ENCODE peak calls at places on chromosomes 5 and 9, in four cellular contexts. K, W, X and H are unnamed samples.

GRCh38 chr9:114687034-114687433 is 5.0 kb upstream of the TEX48 start:
- DNase-seq in K (no peak), W (no peak), X (no peak), H (no peak)

GRCh38 chr5:177066227-177066626 is 20.5 kb upstream of the FGFR4 start:
- DNase-seq in K (no peak), W (no peak), X (no peak), H (no peak)

GRCh38 chr9:77647659-77648457 is at the start of gene GNA14:
- DNase-seq in K (no peak), W (no peak), X (no peak), H (no peak)

GRCh38 chr5:133297293-133297692 is 245.5 kb downstream of the HSPA4 start:
- DNase-seq in K (no peak), W (no peak), X (no peak), H (no peak)

GRCh38 chr9:72305102-72305546 is 59.9 kb downstream of the ZFAND5 start:
- DNase-seq in K (peak), W (peak), X (no peak), H (peak)

GRCh38 chr5:3843691-3844090 is 248.1 kb downstream of the IRX1 start:
- DNase-seq in K (no peak), W (no peak), X (no peak), H (no peak)

GRCh38 chr5:112240011-112240410 is 179.1 kb downstream of the EPB41L4A start:
- DNase-seq in K (peak), W (no peak), X (no peak), H (peak)

GRCh38 chr5:160293901-160294561 is 18.3 kb downstream of the CCNJL start:
- DNase-seq in K (no peak), W (peak), X (no peak), H (no peak)

GRCh38 chr5:41009228-41009627 is 61.9 kb downstream of the MROH2B start:
- DNase-seq in K (no peak), W (peak), X (no peak), H (no peak)

GRCh38 chr9:22169243-22169642 is 160.1 kb upstream of the CDKN2B start:
- DNase-seq in K (no peak), W (no peak), X (no peak), H (no peak)

GRCh38 chr5:37900692-37901091 is 60.9 kb upstream of the GDNF start:
- DNase-seq in K (peak), W (peak), X (no peak), H (peak)

GRCh38 chr5:156474251-156474650 is 147.3 kb downstream of the SGCD start:
- DNase-seq in K (no peak), W (no peak), X (no peak), H (no peak)

GRCh38 chr9:79684711-79685575 is 113.2 kb downstream of the TLE4 start:
- DNase-seq in K (no peak), W (no peak), X (no peak), H (no peak)

GRCh38 chr5:2750026-2750757 is 1.3 kb downstream of the IRX2 start:
- DNase-seq in K (no peak), W (no peak), X (no peak), H (no peak)

GRCh38 chr9:104069288-104069687 is 24.8 kb upstream of the SMC2 start:
- DNase-seq in K (no peak), W (no peak), X (no peak), H (no peak)

GRCh38 chr9:116464987-116465571 is 222.0 kb upstream of the TRIM32 start:
- DNase-seq in K (peak), W (no peak), X (no peak), H (no peak)

GRCh38 chr9:110078626-110079025 is 129.3 kb downstream of the C9orf152 start:
- DNase-seq in K (no peak), W (no peak), X (no peak), H (no peak)

GRCh38 chr5:87298687-87299362 is 31.1 kb downstream of the RASA1 start:
- DNase-seq in K (no peak), W (no peak), X (no peak), H (no peak)

GRCh38 chr5:172407861-172408260 is 46.5 kb downstream of the SH3PXD2B start:
- DNase-seq in K (no peak), W (no peak), X (no peak), H (no peak)

GRCh38 chr5:53089481-53089976 is 20.0 kb downstream of the MOCS2 start:
- DNase-seq in K (no peak), W (no peak), X (peak), H (no peak)

GRCh38 chr5:177509361-177509951 is at the start of gene DOK3:
- DNase-seq in K (peak), W (no peak), X (no peak), H (no peak)

GRCh38 chr5:126357585-126358342 is 65.4 kb upstream of the GRAMD2B start:
- DNase-seq in K (no peak), W (no peak), X (no peak), H (no peak)

GRCh38 chr9:6646028-6646636 is 603 bp upstream of the GLDC start:
- DNase-seq in K (no peak), W (peak), X (no peak), H (no peak)

GRCh38 chr9:85043248-85043647 is 373.7 kb downstream of the NTRK2 start:
- DNase-seq in K (no peak), W (no peak), X (no peak), H (no peak)

GRCh38 chr5:65070026-65070425 is 301.3 kb downstream of the CWC27 start:
- DNase-seq in K (no peak), W (no peak), X (no peak), H (no peak)

GRCh38 chr5:172793577-172794488 is 22.8 kb upstream of the DUSP1 start:
- DNase-seq in K (peak), W (peak), X (no peak), H (no peak)

GRCh38 chr9:132183134-132183533 is 21.3 kb downstream of the NTNG2 start:
- DNase-seq in K (no peak), W (no peak), X (no peak), H (no peak)

GRCh38 chr5:73946926-73947455 is 321.0 kb downstream of the ARHGEF28 start:
- DNase-seq in K (no peak), W (no peak), X (no peak), H (no peak)

GRCh38 chr9:99466787-99467186 is 244.7 kb downstream of the SEC61B start:
- DNase-seq in K (no peak), W (peak), X (no peak), H (no peak)

GRCh38 chr9:99464568-99464967 is 242.5 kb downstream of the SEC61B start:
- DNase-seq in K (no peak), W (no peak), X (no peak), H (no peak)

GRCh38 chr9:99466104-99466503 is 244.0 kb downstream of the SEC61B start:
- DNase-seq in K (no peak), W (no peak), X (no peak), H (no peak)

GRCh38 chr9:99463144-99463543 is 241.1 kb downstream of the SEC61B start:
- DNase-seq in K (no peak), W (no peak), X (no peak), H (no peak)

GRCh38 chr9:99465231-99465891 is 243.3 kb downstream of the SEC61B start:
- DNase-seq in K (no peak), W (no peak), X (no peak), H (no peak)
- TF ChIP-seq FOXK2 in K (no peak), W (no peak), X (no peak), H (no peak)

GRCh38 chr9:98256632-98257218 is 1.3 kb upstream of the TBC1D2 start:
- DNase-seq in K (peak), W (no peak), X (no peak), H (peak)
- TF ChIP-seq FOXK2 in K (no peak), W (no peak), X (no peak), H (no peak)

GRCh38 chr5:159163027-159163699 is 46.2 kb downstream of the RNF145 start:
- DNase-seq in K (no peak), W (no peak), X (no peak), H (no peak)
- TF ChIP-seq FOXK2 in K (no peak), W (no peak), X (no peak), H (no peak)

DNA sequence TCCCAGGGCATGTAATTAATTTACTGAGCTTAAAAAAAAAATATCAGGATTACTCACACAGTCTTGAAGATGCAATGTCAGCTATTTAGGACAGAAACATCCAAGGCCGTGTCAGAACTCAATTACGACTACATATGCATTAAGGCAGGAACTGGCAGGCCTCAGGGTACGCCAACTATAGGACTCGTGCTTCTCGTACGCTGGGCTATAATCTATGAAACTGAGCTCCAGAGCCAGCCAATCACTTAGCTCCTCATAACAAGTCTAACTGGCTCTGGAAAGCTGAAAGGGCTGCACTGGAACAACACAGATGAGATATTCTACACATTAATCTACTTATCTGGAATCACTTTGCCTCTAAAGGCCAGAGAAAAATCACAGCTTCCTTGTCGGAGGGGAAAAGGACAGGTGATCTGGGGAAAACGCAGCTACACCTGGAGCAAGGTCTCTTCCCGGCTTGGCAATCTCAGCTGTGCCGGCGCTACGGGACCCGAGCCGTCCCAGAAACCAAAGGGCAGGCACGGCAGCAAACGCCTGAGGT is 212.0 kb downstream of the DEPDC1B start:
- DNase-seq in K (no peak), W (peak), X (no peak), H (peak)
- TF ChIP-seq FOXK2 in K (no peak), W (no peak), X (no peak), H (no peak)

GRCh38 chr5:59086024-59086423 is 503.1 kb downstream of the RAB3C start:
- DNase-seq in K (no peak), W (no peak), X (no peak), H (no peak)

GRCh38 chr5:59089767-59090166 is 506.9 kb downstream of the RAB3C start:
- DNase-seq in K (no peak), W (no peak), X (no peak), H (no peak)

GRCh38 chr5:59091965-59092364 is 509.1 kb downstream of the RAB3C start:
- DNase-seq in K (no peak), W (no peak), X (no peak), H (no peak)

GRCh38 chr5:59090323-59090722 is 507.4 kb downstream of the RAB3C start:
- DNase-seq in K (no peak), W (no peak), X (no peak), H (no peak)

GRCh38 chr5:59088546-59088945 is 505.7 kb downstream of the RAB3C start:
- DNase-seq in K (no peak), W (no peak), X (no peak), H (no peak)
- TF ChIP-seq FOXK2 in K (no peak), W (no peak), X (no peak), H (no peak)

DNA sequence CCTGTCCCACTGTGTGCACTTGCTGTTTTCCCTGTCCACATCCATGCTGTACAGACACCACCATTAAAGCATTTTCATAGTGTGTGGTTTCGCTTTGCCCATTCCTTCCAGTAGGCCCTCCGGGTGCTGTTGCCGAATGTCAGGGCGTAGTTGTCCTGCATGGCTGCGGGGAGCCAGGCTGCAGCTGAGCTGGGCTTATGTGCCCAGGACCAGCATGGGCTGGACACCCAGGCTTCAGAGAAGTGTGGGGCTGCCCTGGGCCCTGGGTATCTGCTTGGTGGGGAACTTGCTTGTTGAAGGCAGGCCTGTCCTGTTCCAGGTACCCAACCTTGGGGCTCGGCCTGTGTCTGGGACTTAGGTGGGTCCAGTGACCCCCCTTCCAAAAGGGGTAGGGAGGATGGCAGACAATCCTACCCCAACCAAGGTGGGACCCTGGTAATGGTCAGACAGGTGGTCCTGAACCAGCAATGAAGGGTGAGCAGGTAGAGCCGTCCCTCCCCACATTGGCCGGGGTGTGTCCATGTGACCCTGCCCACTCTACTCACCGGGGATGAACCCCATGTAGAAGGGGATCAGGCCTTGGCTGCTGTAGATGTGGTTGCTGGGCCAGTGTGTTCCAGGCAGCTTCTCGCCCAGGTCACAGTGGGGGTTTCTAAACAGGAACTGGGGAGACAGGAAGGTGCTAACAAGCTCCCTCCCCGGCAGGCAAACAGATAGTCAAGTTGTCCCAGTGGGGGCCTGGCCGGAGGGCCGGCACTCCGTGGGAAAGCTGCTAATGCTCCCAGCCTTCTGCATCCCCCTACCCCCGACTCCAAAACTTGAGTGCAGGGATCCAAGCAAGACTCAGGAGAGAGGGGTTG is 2.8 kb downstream of the TUBB4B start:
- DNase-seq in K (peak), W (no peak), X (no peak), H (no peak)
- TF ChIP-seq FOXK2 in K (no peak), W (no peak), X (no peak), H (no peak)

GRCh38 chr5:1129725-1130082 is 17.8 kb upstream of the SLC12A7 start:
- DNase-seq in K (no peak), W (no peak), X (no peak), H (no peak)
- TF ChIP-seq FOXK2 in K (no peak), W (no peak), X (no peak), H (no peak)